ENCODE peak calls at places on chromosome 10, in five cellular contexts. L, I, U, O and G are unnamed samples.

GRCh38 chr10:79314761-79315601 is 32.3 kb upstream of the PPIF start:
- DNase-seq in I (peak), O (no peak), L (no peak), U (no peak), G (no peak)

GRCh38 chr10:106355450-106355849 is 809.1 kb downstream of the SORCS1 start:
- DNase-seq in U (no peak), O (no peak), I (peak), L (no peak), G (no peak)

GRCh38 chr10:123514996-123515395 is 151.2 kb upstream of the GPR26 start:
- DNase-seq in I (no peak), L (no peak), U (no peak), O (no peak), G (no peak)

GRCh38 chr10:11051001-11051324 is 33.3 kb downstream of the CELF2 start:
- DNase-seq in O (no peak), U (no peak), L (no peak), I (no peak), G (no peak)

GRCh38 chr10:100163704-100164621 is 21.9 kb downstream of the ERLIN1 start:
- DNase-seq in U (no peak), I (peak), L (no peak), O (no peak), G (no peak)

GRCh38 chr10:49001402-49001801 is 61.8 kb upstream of the LRRC18 start:
- DNase-seq in U (no peak), I (peak), O (no peak), L (no peak), G (no peak)

GRCh38 chr10:47049056-47049851 is 138.0 kb downstream of the PTPN20 start:
- DNase-seq in L (peak), I (no peak), U (no peak), O (no peak), G (no peak)

GRCh38 chr10:31929260-31929985 is 792 bp upstream of the ARHGAP12 start:
- DNase-seq in U (no peak), O (peak), L (peak), I (peak), G (peak)

GRCh38 chr10:86079088-86079487 is 287.5 kb downstream of the GRID1 start:
- DNase-seq in O (peak), I (peak), L (peak), U (no peak), G (no peak)

GRCh38 chr10:74164641-74165529 is 13.9 kb downstream of the ADK start:
- DNase-seq in O (peak), I (no peak), L (no peak), U (no peak), G (no peak)

GRCh38 chr10:15856328-15857000 is 3.8 kb downstream of the MINDY3 start:
- DNase-seq in U (peak), L (no peak), I (peak), O (no peak), G (no peak)

GRCh38 chr10:96043895-96044580 is 655 bp downstream of the CCNJ start:
- DNase-seq in U (no peak), O (peak), L (peak), I (peak), G (no peak)

GRCh38 chr10:133613699-133614098 is 12.9 kb downstream of the FRG2B start:
- DNase-seq in L (no peak), O (no peak), U (no peak), I (no peak), G (no peak)

GRCh38 chr10:133611079-133611478 is 15.5 kb downstream of the FRG2B start:
- DNase-seq in U (no peak), L (no peak), I (no peak), O (no peak), G (no peak)

DNA sequence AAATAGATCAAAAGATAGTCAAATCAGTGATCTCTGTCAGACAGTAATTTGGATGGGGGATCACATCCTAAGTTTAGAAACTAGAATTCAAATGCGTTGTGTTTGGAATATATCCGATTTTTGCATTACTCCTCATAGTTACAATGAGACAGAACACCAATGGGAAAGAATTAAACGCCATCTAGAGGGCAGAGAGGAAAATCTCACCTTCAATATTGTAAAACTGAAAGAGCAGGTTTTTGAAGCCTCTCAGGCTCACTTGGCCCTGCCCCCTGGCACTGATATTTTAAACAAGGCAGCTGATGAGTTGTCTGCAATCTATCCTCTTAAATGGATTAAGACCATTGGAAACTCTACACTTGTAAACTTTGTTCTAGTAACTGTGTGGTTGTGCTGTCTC is 17.7 kb downstream of the FRG2B start:
- DNase-seq in L (no peak), I (peak), U (no peak), O (no peak), G (no peak)
- TF ChIP-seq CTCF in L (peak), I (peak), U (peak), O (peak), G (no peak)

GRCh38 chr10:43695321-43695720 is 46.6 kb upstream of the ZNF32 start:
- DNase-seq in I (no peak), O (no peak), U (no peak), L (no peak), G (no peak)

GRCh38 chr10:43695730-43696129 is 47.0 kb upstream of the ZNF32 start:
- DNase-seq in U (no peak), I (no peak), O (no peak), L (no peak), G (no peak)

GRCh38 chr10:43700306-43700705 is 51.6 kb upstream of the ZNF32 start:
- DNase-seq in I (no peak), L (no peak), U (no peak), O (no peak), G (no peak)

GRCh38 chr10:43696909-43697499 is 48.3 kb upstream of the ZNF32 start:
- DNase-seq in U (no peak), L (no peak), I (no peak), O (no peak), G (no peak)

DNA sequence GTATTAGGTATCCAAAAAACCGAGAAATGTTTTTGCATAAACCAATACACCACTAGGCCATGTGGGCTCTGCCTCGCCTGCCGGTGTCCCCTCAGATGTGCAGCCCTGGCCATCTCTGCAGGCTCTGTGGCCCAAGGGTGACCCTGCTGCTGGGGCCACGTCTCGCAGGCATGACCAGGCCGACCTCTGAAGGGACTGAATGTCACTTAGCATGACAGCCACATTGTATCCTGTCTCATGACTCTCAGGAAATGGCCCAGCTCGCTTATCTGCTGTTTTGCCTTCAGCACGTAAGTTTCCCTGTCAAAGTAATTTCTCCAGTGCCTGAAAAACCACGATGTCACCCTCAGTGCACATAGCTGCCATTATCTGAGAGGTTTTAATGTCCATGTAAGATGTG is 49.5 kb upstream of the ZNF32 start:
- DNase-seq in I (no peak), O (no peak), U (no peak), L (no peak), G (no peak)
- TF ChIP-seq CTCF in I (no peak), O (no peak), U (no peak), L (no peak), G (no peak)

GRCh38 chr10:132654121-132654571 is 116.6 kb downstream of the INPP5A start:
- DNase-seq in U (no peak), O (no peak), L (no peak), I (no peak), G (no peak)

GRCh38 chr10:132655735-132656134 is 118.1 kb downstream of the INPP5A start:
- DNase-seq in O (no peak), U (no peak), I (no peak), L (no peak), G (no peak)

GRCh38 chr10:132656283-132657126 is 118.9 kb downstream of the INPP5A start:
- DNase-seq in O (no peak), L (no peak), I (no peak), U (no peak), G (no peak)

GRCh38 chr10:132653721-132654120 is 116.1 kb downstream of the INPP5A start:
- DNase-seq in L (no peak), I (no peak), U (no peak), O (no peak), G (no peak)

GRCh38 chr10:132654708-132655661 is 117.4 kb downstream of the INPP5A start:
- DNase-seq in U (no peak), I (peak), O (peak), L (peak), G (peak)
- TF ChIP-seq CTCF in U (peak), I (peak), O (peak), L (peak), G (peak)

GRCh38 chr10:127527320-127527719 is 21.8 kb upstream of the NPS start:
- DNase-seq in L (no peak), O (no peak), I (no peak), U (no peak), G (no peak)

GRCh38 chr10:127524869-127525268 is 24.2 kb upstream of the NPS start:
- DNase-seq in O (no peak), I (peak), L (no peak), U (no peak), G (no peak)

GRCh38 chr10:127522298-127522697 is 26.8 kb upstream of the NPS start:
- DNase-seq in L (no peak), I (no peak), U (no peak), O (no peak), G (no peak)

GRCh38 chr10:127525686-127526085 is 23.4 kb upstream of the NPS start:
- DNase-seq in L (no peak), U (no peak), O (no peak), I (no peak), G (no peak)

DNA sequence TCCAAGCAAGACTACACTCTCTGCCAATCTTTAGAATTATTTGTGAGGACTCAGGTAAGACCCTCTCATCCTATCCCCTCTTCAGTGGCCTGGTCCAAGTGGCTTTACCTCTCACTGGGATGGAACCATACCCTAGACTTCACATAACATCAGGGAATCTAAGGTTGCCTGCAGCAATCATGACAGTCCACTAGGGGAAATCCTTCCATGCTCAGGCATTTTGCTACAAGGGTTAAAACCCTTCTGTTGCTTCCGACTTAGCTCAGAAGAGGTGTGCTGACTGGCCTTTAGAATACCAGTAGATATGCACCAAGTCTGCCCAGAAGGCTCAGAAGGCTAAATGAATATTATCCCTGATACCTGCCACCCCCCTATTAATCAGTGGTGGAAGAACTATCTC is 24.9 kb upstream of the NPS start:
- DNase-seq in L (no peak), I (no peak), U (no peak), O (no peak), G (no peak)
- TF ChIP-seq CTCF in L (no peak), I (peak), U (no peak), O (peak), G (no peak)

DNA sequence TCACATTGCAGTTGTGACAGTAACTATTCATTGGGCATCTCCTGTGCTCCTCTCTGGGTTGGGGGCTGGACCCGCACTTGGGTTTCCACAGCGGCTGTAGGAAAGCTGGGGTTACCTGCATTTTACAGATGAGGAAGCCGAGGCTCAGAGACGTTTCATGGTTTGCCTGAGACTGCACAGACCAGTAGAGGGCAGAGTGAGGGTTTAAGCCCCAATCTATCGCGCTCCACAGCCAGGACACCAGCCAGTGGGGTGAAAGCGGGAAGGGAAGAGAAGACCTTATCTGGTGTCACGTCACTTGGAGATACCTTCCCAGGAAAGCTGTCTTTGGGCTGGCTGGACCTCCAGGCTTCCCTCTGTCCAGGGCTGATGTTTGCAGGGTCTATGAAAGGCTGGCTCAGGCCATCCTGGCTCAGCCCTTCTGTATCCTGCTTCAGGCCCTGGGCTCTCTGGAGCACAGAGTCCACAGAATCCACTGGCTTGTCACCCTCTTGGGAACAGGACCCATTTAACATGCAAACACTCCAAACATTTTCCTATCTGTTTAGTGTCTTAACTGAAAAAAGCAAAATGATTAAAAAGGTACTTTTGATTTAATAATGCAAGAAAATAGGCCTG is 167.7 kb downstream of the EMX2 start:
- DNase-seq in L (no peak), O (no peak), I (no peak), U (no peak), G (no peak)
- TF ChIP-seq CTCF in L (no peak), O (no peak), I (peak), U (no peak), G (no peak)

GRCh38 chr10:80569131-80569895 is 31.6 kb downstream of the SH2D4B start:
- DNase-seq in I (no peak), O (no peak), U (no peak), L (no peak), G (no peak)

GRCh38 chr10:80571352-80571751 is 33.6 kb downstream of the SH2D4B start:
- DNase-seq in U (no peak), O (no peak), I (no peak), L (no peak), G (no peak)

GRCh38 chr10:80568306-80568705 is 30.6 kb downstream of the SH2D4B start:
- DNase-seq in U (no peak), L (no peak), I (no peak), O (no peak), G (no peak)

GRCh38 chr10:80567292-80567691 is 29.6 kb downstream of the SH2D4B start:
- DNase-seq in U (no peak), O (no peak), I (no peak), L (no peak), G (no peak)
- TF ChIP-seq CTCF in U (no peak), O (peak), I (no peak), L (no peak), G (no peak)

DNA sequence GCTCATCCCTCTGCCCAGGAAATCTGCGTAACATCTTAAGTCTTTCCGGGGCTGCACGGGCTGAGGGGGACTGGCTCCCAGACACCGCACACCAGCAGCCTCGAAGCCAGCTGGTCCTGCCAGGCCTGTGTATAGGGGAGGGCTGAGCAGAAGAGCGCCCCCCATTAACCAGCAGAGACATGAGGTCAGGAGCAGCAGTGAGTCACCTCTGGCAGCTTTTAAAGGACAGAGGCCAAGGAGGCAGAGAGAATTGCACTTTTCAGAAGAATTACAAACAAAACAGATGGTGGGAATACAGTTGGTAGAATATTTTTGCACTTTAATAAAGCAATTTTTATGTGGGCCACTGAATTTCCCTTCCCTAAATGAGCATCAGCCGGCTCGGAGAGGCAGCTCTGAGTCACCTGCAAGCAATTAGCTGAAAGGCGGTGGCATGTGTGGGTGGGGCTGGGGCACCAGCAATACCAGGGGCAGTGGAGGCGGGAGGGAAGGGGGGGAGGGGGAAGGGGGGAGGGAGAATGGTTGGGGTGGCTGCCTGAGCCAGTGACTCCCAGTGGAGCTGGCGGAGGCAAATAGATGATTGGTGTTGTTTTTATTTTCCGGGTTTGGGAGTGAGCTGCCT is 39.1 kb downstream of the GOLGA7B start:
- DNase-seq in L (peak), U (no peak), I (peak), O (peak), G (no peak)
- TF ChIP-seq CTCF in L (no peak), U (peak), I (peak), O (no peak), G (no peak)

DNA sequence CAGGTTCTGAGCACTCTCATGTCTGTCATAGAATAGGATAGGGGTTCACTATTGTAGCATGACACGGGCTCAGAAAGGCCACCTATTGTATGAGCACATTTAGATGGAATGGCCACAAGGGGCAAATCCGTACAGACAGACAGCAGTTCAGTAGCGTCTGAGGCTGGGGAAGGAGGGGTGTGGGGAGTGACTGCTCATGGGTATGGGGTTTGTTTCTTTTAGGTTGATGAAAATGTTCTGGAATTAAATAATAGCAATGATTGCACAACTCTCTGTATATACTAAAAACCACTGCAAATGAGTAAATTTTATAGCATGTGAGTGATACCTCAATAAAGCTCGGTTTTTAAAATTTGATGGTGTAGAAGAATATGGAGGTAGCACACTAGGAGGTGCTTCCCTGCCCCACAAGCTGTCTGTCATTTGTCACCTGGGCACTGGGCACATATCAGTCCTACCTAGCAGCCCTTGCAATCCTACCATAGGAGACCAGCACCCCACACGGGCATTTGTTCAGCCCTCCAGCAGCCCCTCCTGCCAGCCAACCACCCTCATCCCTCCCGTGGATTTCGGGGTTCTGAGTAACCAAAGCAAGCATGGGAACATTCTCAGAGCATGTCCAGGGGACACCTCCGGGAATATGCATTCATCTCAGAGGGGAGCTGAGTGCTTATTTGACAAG is 35.2 kb downstream of the KCNMA1 start:
- DNase-seq in L (no peak), O (peak), I (peak), U (no peak), G (no peak)
- TF ChIP-seq CTCF in L (no peak), O (no peak), I (peak), U (peak), G (no peak)